ENCODE peak calls at places on chromosomes 1 and 21, in eight cellular contexts. Z is endodermal cell; C is mucosa of descending colon; X is heart left ventricle; G is GM10248; D is GM13977; H is CD8-positive, alpha-beta T cell; B is pancreas. N is an unnamed sample.

GRCh38 chr1:52037402-52037814 is 3.8 kb upstream of the KTI12 start:
- DNase-seq in Z (no peak), C (peak; percentile 35), X (no peak), G (no peak), D (no peak), H (no peak), B (no peak), N (no peak)

GRCh38 chr1:68811806-68812205 is 314.9 kb upstream of the DEPDC1 start:
- DNase-seq in Z (no peak), C (no peak), X (no peak), G (no peak), D (no peak), H (no peak), B (no peak), N (no peak)

GRCh38 chr1:102879439-102879993 is 228.8 kb downstream of the COL11A1 start:
- DNase-seq in Z (no peak), C (no peak), X (no peak), G (no peak), D (no peak), H (no peak), B (no peak), N (no peak)

GRCh38 chr1:46613661-46614603 is 2.7 kb downstream of the MOB3C start:
- DNase-seq in Z (peak; percentile 91), C (peak; percentile 77), X (peak; percentile 92), G (peak; percentile 70), D (peak; percentile 73), H (peak; percentile 60), B (peak; percentile 87), N (no peak)

GRCh38 chr1:20325844-20326323 is 35.2 kb downstream of the VWA5B1 start:
- DNase-seq in Z (no peak), C (peak; percentile 14), X (no peak), G (no peak), D (no peak), H (no peak), B (no peak), N (no peak)

GRCh38 chr1:201495447-201496295 is 11.3 kb downstream of the CSRP1 start:
- DNase-seq in Z (no peak), C (peak; percentile 58), X (peak; percentile 77), G (no peak), D (no peak), H (no peak), B (no peak), N (no peak)

GRCh38 chr1:63557365-63557987 is 34.2 kb downstream of the EFCAB7 start:
- DNase-seq in Z (peak; percentile 85), C (peak; percentile 69), X (no peak), G (peak; percentile 20), D (peak; percentile 14), H (no peak), B (no peak), N (no peak)

GRCh38 chr1:28811766-28812668 is at the start of gene OPRD1:
- DNase-seq in Z (peak; percentile 80), C (no peak), X (no peak), G (no peak), D (no peak), H (no peak), B (no peak), N (no peak)

GRCh38 chr1:30888391-30888790 is 20.2 kb downstream of the SDC3 start:
- DNase-seq in Z (no peak), C (peak; percentile 31), X (peak; percentile 70), G (no peak), D (no peak), H (no peak), B (no peak), N (no peak)

GRCh38 chr1:223363057-223363855 is 720 bp downstream of the SUSD4 start:
- DNase-seq in Z (peak; percentile 80), C (peak; percentile 3), X (peak; percentile 48), G (peak; percentile 16), D (peak; percentile 18), H (peak; percentile 51), B (peak; percentile 52), N (no peak)

GRCh38 chr1:25702101-25702775 is 85.6 kb downstream of the MAN1C1 start:
- DNase-seq in Z (peak; percentile 82), C (no peak), X (no peak), G (peak; percentile 9), D (no peak), H (no peak), B (no peak), N (no peak)

GRCh38 chr1:155192346-155193274 is 15.1 kb downstream of the THBS3 start:
- DNase-seq in Z (peak; percentile 83), C (peak; percentile 89), X (no peak), G (no peak), D (no peak), H (no peak), B (peak; percentile 86), N (no peak)

GRCh38 chr21:42278750-42279149 is 36.5 kb downstream of the TFF3 start:
- DNase-seq in Z (no peak), C (no peak), X (no peak), G (no peak), D (no peak), H (no peak), B (no peak), N (no peak)

GRCh38 chr1:23444596-23445390 is 20.2 kb upstream of the TCEA3 start:
- DNase-seq in Z (no peak), C (no peak), X (no peak), G (no peak), D (no peak), H (no peak), B (no peak), N (no peak)

GRCh38 chr1:225428066-225428878 is 434 bp upstream of the LBR start:
- DNase-seq in Z (peak; percentile 96), C (peak; percentile 92), X (peak; percentile 93), G (peak; percentile 96), D (peak; percentile 97), H (peak; percentile 94), B (peak; percentile 92), N (peak; percentile 87)

GRCh38 chr1:203486618-203487370 is 7.2 kb upstream of the OPTC start:
- DNase-seq in Z (no peak), C (no peak), X (no peak), G (no peak), D (no peak), H (no peak), B (no peak), N (no peak)

GRCh38 chr1:40030528-40031135 is 9.9 kb upstream of the CAP1 start:
- DNase-seq in Z (no peak), C (no peak), X (no peak), G (no peak), D (no peak), H (no peak), B (no peak), N (no peak)

GRCh38 chr1:229784834-229785233 is 158.8 kb downstream of the URB2 start:
- DNase-seq in Z (no peak), C (peak; percentile 61), X (no peak), G (no peak), D (no peak), H (no peak), B (no peak), N (no peak)

GRCh38 chr1:229782469-229782868 is 156.4 kb downstream of the URB2 start:
- DNase-seq in Z (no peak), C (no peak), X (no peak), G (no peak), D (no peak), H (no peak), B (no peak), N (no peak)

GRCh38 chr1:229786974-229787610 is 161.0 kb downstream of the URB2 start:
- DNase-seq in Z (no peak), C (no peak), X (no peak), G (no peak), D (no peak), H (no peak), B (no peak), N (no peak)

GRCh38 chr1:229781453-229781852 is 155.4 kb downstream of the URB2 start:
- DNase-seq in Z (peak; percentile 69), C (peak; percentile 75), X (no peak), G (no peak), D (no peak), H (no peak), B (peak; percentile 76), N (no peak)
- TF ChIP-seq CTCF in Z (peak; percentile 59), C (peak; percentile 35), X (no peak), G (no peak), D (peak; percentile 18), H (no peak), B (peak; percentile 42), N (no peak)

GRCh38 chr1:231724876-231725647 is 98.5 kb downstream of the DISC1 start:
- DNase-seq in Z (peak; percentile 90), C (peak; percentile 14), X (no peak), G (peak; percentile 18), D (peak; percentile 17), H (no peak), B (no peak), N (no peak)
- TF ChIP-seq CTCF in Z (peak; percentile 84), C (no peak), X (no peak), G (peak; percentile 38), D (peak; percentile 47), H (no peak), B (no peak), N (no peak)

GRCh38 chr1:21946836-21947587 is 9.9 kb upstream of the HSPG2 start:
- DNase-seq in Z (peak; percentile 82), C (no peak), X (no peak), G (no peak), D (no peak), H (no peak), B (no peak), N (no peak)
- TF ChIP-seq CTCF in Z (peak; percentile 56), C (no peak), X (peak; percentile 16), G (no peak), D (no peak), H (no peak), B (no peak), N (no peak)

DNA sequence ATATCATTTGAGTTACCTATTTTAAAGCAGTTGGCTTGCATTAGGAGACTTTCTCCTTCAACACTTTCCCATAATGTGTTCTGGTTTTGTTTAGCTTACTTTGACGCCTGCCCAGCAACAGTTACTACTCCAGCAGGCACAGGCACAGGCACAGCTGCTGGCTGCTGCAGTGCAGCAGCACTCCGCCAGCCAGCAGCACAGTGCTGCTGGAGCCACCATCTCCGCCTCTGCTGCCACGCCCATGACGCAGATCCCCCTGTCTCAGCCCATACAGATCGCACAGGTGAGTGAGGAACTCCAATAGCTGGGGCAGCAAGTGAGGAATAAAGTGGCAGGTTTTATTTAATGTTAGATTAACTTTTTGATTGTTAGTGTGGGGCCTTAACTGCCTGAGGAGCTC is 144.3 kb downstream of the CD247 start:
- DNase-seq in Z (peak; percentile 83), C (no peak), X (no peak), G (no peak), D (no peak), H (no peak), B (no peak), N (no peak)
- TF ChIP-seq CTCF in Z (peak; percentile 49), C (no peak), X (no peak), G (no peak), D (no peak), H (no peak), B (no peak), N (no peak)

N was measured in natural killer cell.